ENCODE peak calls at places on chromosome 11, in five cellular contexts. S, H, K, R and Q are unnamed samples.
A peak's percentile ranks its signal among the peaks of the same experiment; 100 is the strongest.

GRCh38 chr11:99234534-99234933 is 213.8 kb downstream of the CNTN5 start:
- DNase-seq in H (no peak), S (no peak), R (no peak), K (no peak), Q (no peak)

GRCh38 chr11:73267921-73268540 is 4.1 kb upstream of the P2RY6 start:
- DNase-seq in H (no peak), S (no peak), R (no peak), K (no peak), Q (no peak)

GRCh38 chr11:65503606-65503922 is 4.7 kb downstream of the MALAT1 start:
- DNase-seq in R (no peak), K (no peak), H (no peak), S (no peak), Q (no peak)

GRCh38 chr11:43574949-43575915 is 105.3 kb upstream of the HSD17B12 start:
- DNase-seq in R (no peak), S (no peak), K (peak; percentile 87), H (no peak), Q (no peak)

GRCh38 chr11:126359431-126360048 is 4.1 kb downstream of the ST3GAL4 start:
- DNase-seq in H (no peak), S (peak; percentile 24), R (no peak), K (no peak), Q (peak; percentile 13)

GRCh38 chr11:112579282-112579681 is 318.6 kb upstream of the PLET1 start:
- DNase-seq in R (no peak), H (no peak), K (no peak), S (no peak), Q (no peak)

GRCh38 chr11:33040127-33040861 is 922 bp downstream of the TCP11L1 start:
- DNase-seq in R (peak; percentile 15), K (no peak), S (no peak), H (peak; percentile 49), Q (peak; percentile 32)

GRCh38 chr11:113773092-113773415 is 438 bp downstream of the ZW10 start:
- DNase-seq in H (no peak), R (peak; percentile 33), K (peak; percentile 44), S (no peak), Q (no peak)

GRCh38 chr11:6738590-6738989 is 33.2 kb downstream of the OR2AG2 start:
- DNase-seq in R (no peak), H (no peak), S (no peak), K (no peak), Q (no peak)

GRCh38 chr11:3195251-3196160 is 23.1 kb downstream of the MRGPRG start:
- DNase-seq in R (no peak), K (no peak), S (no peak), H (no peak), Q (peak; percentile 22)

GRCh38 chr11:120546312-120547205 is 35.0 kb downstream of the GRIK4 start:
- DNase-seq in K (peak; percentile 51), S (peak; percentile 26), R (peak; percentile 97), H (no peak), Q (peak; percentile 41)

GRCh38 chr11:73989156-73989555 is 6.5 kb upstream of the UCP2 start:
- DNase-seq in R (peak; percentile 44), S (no peak), H (no peak), K (no peak), Q (no peak)

GRCh38 chr11:72084960-72085359 is 4.3 kb downstream of the LRRC51 start:
- DNase-seq in R (no peak), H (no peak), S (no peak), K (no peak), Q (no peak)

GRCh38 chr11:77107950-77108349 is 5.3 kb downstream of the OMP start:
- DNase-seq in H (no peak), S (peak; percentile 24), K (no peak), R (peak; percentile 94), Q (peak; percentile 88)

GRCh38 chr11:129593098-129593497 is 217.4 kb downstream of the BARX2 start:
- DNase-seq in H (no peak), R (peak; percentile 39), S (no peak), K (peak; percentile 11), Q (peak; percentile 79)

GRCh38 chr11:91104237-91104636 is 881.4 kb upstream of the CHORDC1 start:
- DNase-seq in S (no peak), H (no peak), R (peak; percentile 89), K (no peak), Q (no peak)

GRCh38 chr11:70079691-70080090 is 1.6 kb downstream of the ANO1 start:
- DNase-seq in K (no peak), H (no peak), S (no peak), R (peak; percentile 69), Q (no peak)

GRCh38 chr11:93662177-93662575 is 694 bp downstream of the CEP295 start:
- DNase-seq in K (no peak), H (no peak), S (no peak), R (no peak), Q (no peak)

GRCh38 chr11:134637091-134638015 is 225.3 kb upstream of the B3GAT1 start:
- DNase-seq in S (no peak), H (no peak), K (no peak), R (no peak), Q (no peak)

GRCh38 chr11:59573216-59573615 is 42.4 kb downstream of the OSBP start:
- DNase-seq in H (no peak), K (no peak), R (peak; percentile 48), S (no peak), Q (no peak)

GRCh38 chr11:75013051-75013450 is 24.3 kb downstream of the NEU3 start:
- DNase-seq in S (no peak), K (no peak), R (peak; percentile 29), H (no peak), Q (no peak)

DNA sequence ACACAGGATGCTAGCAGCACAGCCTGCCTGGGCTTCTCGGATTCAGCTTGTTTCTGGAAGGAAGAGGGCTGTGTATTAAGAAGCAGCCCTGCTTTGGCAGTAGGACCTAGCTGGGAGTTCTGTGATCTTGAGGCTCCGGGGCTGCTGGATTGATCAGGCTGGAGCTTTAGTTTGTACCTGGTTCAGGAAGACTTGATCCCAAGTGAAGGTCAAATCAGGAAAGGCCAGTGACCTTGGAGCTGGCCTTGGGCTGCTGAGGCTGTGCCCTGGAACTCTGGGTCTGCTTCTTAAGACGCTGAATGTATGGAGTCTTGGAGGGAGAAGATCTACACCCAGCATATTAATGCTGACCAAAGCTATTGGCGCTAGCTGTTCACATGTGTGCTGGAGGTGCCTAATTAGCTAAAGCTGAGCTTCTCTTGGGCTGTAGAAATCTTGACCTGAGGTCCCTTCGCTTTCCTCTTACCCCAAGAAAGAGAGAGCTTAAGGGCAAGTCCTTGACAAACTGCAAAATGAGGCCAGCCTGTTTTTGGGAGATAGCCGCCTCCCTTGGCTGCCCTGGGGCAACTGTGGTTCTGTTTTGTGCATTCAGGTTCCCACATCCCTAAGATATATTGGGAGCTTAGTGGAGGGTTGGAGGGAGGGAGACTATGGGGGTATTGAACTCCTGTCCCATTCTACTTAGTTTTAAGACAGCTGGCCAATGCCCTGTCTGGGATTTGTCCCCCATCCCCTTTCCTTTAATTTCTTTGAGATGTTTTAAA is 135.9 kb downstream of the DBX1 start:
- DNase-seq in H (no peak), R (no peak), K (no peak), S (no peak), Q (no peak)
- H3K27ac ChIP-seq in H (no peak overlapping the region), R (no peak overlapping the region), K (no peak overlapping the region), S (no peak overlapping the region), Q (no peak overlapping the region)

DNA sequence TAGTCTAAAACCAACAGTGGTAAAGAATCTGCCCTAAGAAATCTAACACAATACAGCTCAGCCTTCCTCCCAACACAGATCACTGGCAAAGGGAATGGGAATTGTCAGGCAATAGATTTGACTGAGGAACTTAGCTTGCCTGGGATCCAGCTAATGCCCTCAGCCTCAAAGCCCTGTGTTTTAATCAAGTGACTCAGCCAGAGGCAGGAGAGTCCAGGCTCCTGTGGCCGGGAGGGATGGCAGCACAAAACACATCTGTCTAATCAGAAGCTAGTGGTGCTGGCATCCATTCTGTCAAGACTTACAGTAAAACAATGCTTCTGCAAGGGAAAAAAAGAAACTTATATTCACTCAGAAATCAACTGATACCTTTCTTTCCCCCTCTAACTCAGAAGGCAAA is 5.6 kb downstream of the SYTL2 start:
- DNase-seq in K (peak; percentile 26), R (no peak), S (no peak), H (no peak), Q (no peak)
- H3K4me3 ChIP-seq in K (no peak overlapping the region), R (no peak overlapping the region), S (no peak overlapping the region), H (no peak overlapping the region), Q (no peak overlapping the region)

GRCh38 chr11:86807356-86807755 is 7.0 kb downstream of the PRSS23 start:
- DNase-seq in S (no peak), H (no peak), K (peak; percentile 88), R (no peak), Q (no peak)
- H3K4me1 ChIP-seq in S (no peaks in the 10 kb centered on the region), H (peaks cover 10% of the 10 kb centered on the region), K (peaks cover 92% of the 10 kb centered on the region), R (peaks cover 42% of the 10 kb centered on the region), Q (peaks cover 2% of the 10 kb centered on the region)

DNA sequence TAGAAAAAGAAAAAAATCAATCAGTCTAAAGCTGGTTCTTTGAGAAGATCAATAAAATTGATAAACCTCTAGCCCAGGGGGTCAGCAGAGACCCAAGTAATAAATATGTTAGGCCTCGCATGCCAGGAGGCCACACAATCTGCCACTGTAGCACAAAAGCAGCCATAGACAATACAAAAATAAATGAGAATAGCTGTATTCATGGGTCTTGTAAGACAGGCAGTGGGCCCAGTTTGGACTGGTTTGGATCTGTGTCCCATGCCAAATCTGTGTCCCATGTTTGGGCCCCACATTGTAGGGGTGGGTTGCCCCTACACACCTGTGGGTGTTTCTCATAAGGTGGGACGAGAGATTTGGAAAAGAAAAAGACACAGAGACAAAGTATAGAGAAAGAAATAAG is 6.6 kb upstream of the PLAAT4 start:
- DNase-seq in K (no peak), S (no peak), H (no peak), R (no peak), Q (no peak)
- H3K27ac ChIP-seq in K (no peak overlapping the region), S (no peak overlapping the region), H (no peak overlapping the region), R (no peak overlapping the region), Q (no peak overlapping the region)

GRCh38 chr11:14973621-14974020 is 1.5 kb upstream of the CALCA start:
- DNase-seq in R (no peak), H (peak; percentile 26), K (peak; percentile 65), S (peak; percentile 26), Q (no peak)

GRCh38 chr11:14974723-14975587 is 2.8 kb upstream of the CALCA start:
- DNase-seq in K (peak; percentile 84), R (peak; percentile 47), S (no peak), H (peak; percentile 50), Q (peak; percentile 46)

GRCh38 chr11:14971865-14972580 is at the start of gene CALCA:
- DNase-seq in R (no peak), H (no peak), K (peak; percentile 57), S (no peak), Q (no peak)

GRCh38 chr11:14972581-14973490 is 685 bp upstream of the CALCA start:
- DNase-seq in R (no peak), H (no peak), S (no peak), K (peak; percentile 15), Q (no peak)

GRCh38 chr11:14974021-14974698 is 2.0 kb upstream of the CALCA start:
- DNase-seq in R (no peak), H (no peak), K (peak; percentile 78), S (no peak), Q (no peak)
- H3K4me3 ChIP-seq in R (no peak overlapping the region), H (peak overlapping the region; percentile 1), K (peak overlapping the region; percentile 46), S (peak overlapping the region; percentile 17), Q (no peak overlapping the region)

GRCh38 chr11:44627911-44628729 is 62.7 kb downstream of the CD82 start:
- DNase-seq in S (no peak), K (no peak), H (no peak), R (no peak), Q (no peak)
- H3K4me1 ChIP-seq in S (peaks cover 14% of the 10 kb centered on the region), K (no peaks in the 10 kb centered on the region), H (peaks cover 10% of the 10 kb centered on the region), R (no peaks in the 10 kb centered on the region), Q (no peaks in the 10 kb centered on the region)